ENCODE peak calls at places on chromosomes 13 and 19, in four cellular contexts. One of them, this sample, is unnamed.

GRCh38 chr13:70541451-70541850 is 433.2 kb upstream of the KLHL1 start:
- DNase-seq in heart left ventricle: no peak
- DNase-seq in breast epithelium: no peak
- DNase-seq in cardiac muscle cell: no peak
- DNase-seq in this sample: no peak

GRCh38 chr13:45195421-45195820 is 5.4 kb downstream of the KCTD4 start:
- DNase-seq in heart left ventricle: no peak
- DNase-seq in breast epithelium: no peak
- DNase-seq in cardiac muscle cell: no peak
- DNase-seq in this sample: no peak

GRCh38 chr13:111046590-111047141 is 68.4 kb upstream of the ARHGEF7 start:
- DNase-seq in heart left ventricle: peak; percentile 59
- DNase-seq in breast epithelium: no peak
- DNase-seq in cardiac muscle cell: peak; percentile 34
- DNase-seq in this sample: no peak

GRCh38 chr13:49220856-49221614 is 897 bp downstream of the MLNR start:
- DNase-seq in heart left ventricle: no peak
- DNase-seq in breast epithelium: no peak
- DNase-seq in cardiac muscle cell: no peak
- DNase-seq in this sample: no peak

GRCh38 chr13:77372275-77372674 is 45.4 kb upstream of the MYCBP2 start:
- DNase-seq in heart left ventricle: no peak
- DNase-seq in breast epithelium: no peak
- DNase-seq in cardiac muscle cell: no peak
- DNase-seq in this sample: no peak

GRCh38 chr13:112184261-112184660 is 117.3 kb downstream of the SOX1 start:
- DNase-seq in heart left ventricle: no peak
- DNase-seq in breast epithelium: no peak
- DNase-seq in cardiac muscle cell: no peak
- DNase-seq in this sample: no peak

GRCh38 chr13:49288458-49288857 is 40.7 kb downstream of the CDADC1 start:
- DNase-seq in heart left ventricle: no peak
- DNase-seq in breast epithelium: no peak
- DNase-seq in cardiac muscle cell: no peak
- DNase-seq in this sample: no peak

GRCh38 chr19:38569368-38569983 is 48.3 kb downstream of the MAP4K1 start:
- DNase-seq in heart left ventricle: no peak
- DNase-seq in breast epithelium: no peak
- DNase-seq in cardiac muscle cell: no peak
- DNase-seq in this sample: no peak

GRCh38 chr19:41990028-41990427 is 4.0 kb downstream of the ATP1A3 start:
- DNase-seq in heart left ventricle: no peak
- DNase-seq in breast epithelium: no peak
- DNase-seq in cardiac muscle cell: no peak
- DNase-seq in this sample: no peak

GRCh38 chr19:13022111-13022858 is 27.0 kb downstream of the NFIX start:
- DNase-seq in heart left ventricle: peak; percentile 64
- DNase-seq in breast epithelium: no peak
- DNase-seq in cardiac muscle cell: peak; percentile 41
- DNase-seq in this sample: peak; percentile 63

GRCh38 chr13:112558696-112559418 is 29.1 kb downstream of the TUBGCP3 start:
- DNase-seq in heart left ventricle: no peak
- DNase-seq in breast epithelium: no peak
- DNase-seq in cardiac muscle cell: no peak
- DNase-seq in this sample: no peak

GRCh38 chr19:29620931-29621351 is 14.9 kb downstream of the POP4 start:
- DNase-seq in heart left ventricle: no peak
- DNase-seq in breast epithelium: no peak
- DNase-seq in cardiac muscle cell: no peak
- DNase-seq in this sample: no peak

GRCh38 chr19:14459703-14460102 is 15.5 kb downstream of the PTGER1 start:
- DNase-seq in heart left ventricle: no peak
- DNase-seq in breast epithelium: no peak
- DNase-seq in cardiac muscle cell: no peak
- DNase-seq in this sample: no peak

GRCh38 chr13:29532136-29532535 is 63.4 kb downstream of the SLC7A1 start:
- DNase-seq in heart left ventricle: no peak
- DNase-seq in breast epithelium: no peak
- DNase-seq in cardiac muscle cell: no peak
- DNase-seq in this sample: no peak

GRCh38 chr19:926595-927043 is 784 bp downstream of the ARID3A start:
- DNase-seq in heart left ventricle: no peak
- DNase-seq in breast epithelium: peak; percentile 55
- DNase-seq in cardiac muscle cell: peak; percentile 65
- DNase-seq in this sample: peak; percentile 60

GRCh38 chr19:1591421-1592022 is 1.1 kb downstream of the MBD3 start:
- DNase-seq in heart left ventricle: no peak
- DNase-seq in breast epithelium: no peak
- DNase-seq in cardiac muscle cell: peak; percentile 15
- DNase-seq in this sample: no peak

DNA sequence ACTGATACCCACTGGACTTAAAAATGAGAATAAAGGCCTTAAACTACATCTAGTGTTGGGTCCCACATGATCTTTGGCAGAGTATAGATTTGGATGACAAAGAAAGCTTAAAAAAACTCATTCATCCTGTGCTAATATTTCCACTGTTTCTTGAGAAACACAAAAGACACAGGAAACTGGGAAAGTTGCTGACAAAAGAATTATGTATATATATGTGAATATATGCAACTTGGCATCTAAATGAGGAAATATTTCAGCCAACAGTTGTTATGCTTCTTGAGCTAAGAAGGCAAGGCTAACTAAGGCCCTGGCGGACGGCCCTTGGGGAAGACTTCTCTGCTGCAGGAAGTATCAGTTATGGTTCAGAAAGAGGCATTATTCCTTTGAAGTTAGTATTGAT is 491.9 kb downstream of the DIAPH3 start:
- DNase-seq in heart left ventricle: no peak
- DNase-seq in breast epithelium: no peak
- DNase-seq in cardiac muscle cell: peak; percentile 22
- DNase-seq in this sample: no peak
- H3K4me1 ChIP-seq in heart left ventricle: peaks cover 2% of the 10 kb centered on the region
- H3K4me1 ChIP-seq in breast epithelium: no peaks in the 10 kb centered on the region
- H3K4me1 ChIP-seq in cardiac muscle cell: peaks cover 10% of the 10 kb centered on the region
- H3K4me1 ChIP-seq in this sample: peaks cover 11% of the 10 kb centered on the region

DNA sequence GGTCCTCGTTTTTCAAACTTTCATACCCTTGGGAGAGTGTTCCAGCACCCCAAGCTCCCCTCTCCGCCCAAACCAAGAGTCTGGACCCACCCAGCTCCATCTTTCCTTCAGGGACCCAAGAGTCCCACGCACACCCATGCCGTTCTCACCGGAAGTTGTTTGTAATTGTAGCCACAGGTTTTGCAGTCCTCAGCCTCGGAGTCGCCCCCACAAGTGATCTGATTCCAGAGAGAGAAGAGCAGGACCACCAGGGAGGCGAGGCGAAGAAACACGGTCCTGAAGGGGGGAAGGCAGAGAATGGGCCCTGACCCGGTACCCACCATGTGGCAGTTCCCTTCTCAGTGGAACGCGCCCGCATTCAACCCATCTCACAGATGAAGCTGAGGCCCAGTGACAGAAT is 3.4 kb upstream of the LENG1 start:
- DNase-seq in heart left ventricle: no peak
- DNase-seq in breast epithelium: no peak
- DNase-seq in cardiac muscle cell: no peak
- DNase-seq in this sample: no peak
- H3K4me1 ChIP-seq in heart left ventricle: peaks cover 16% of the 10 kb centered on the region
- H3K4me1 ChIP-seq in breast epithelium: peaks cover 7% of the 10 kb centered on the region
- H3K4me1 ChIP-seq in cardiac muscle cell: peaks cover 10% of the 10 kb centered on the region
- H3K4me1 ChIP-seq in this sample: peaks cover 46% of the 10 kb centered on the region

GRCh38 chr19:43526884-43527859 is at the start of gene ETHE1:
- DNase-seq in heart left ventricle: peak; percentile 87
- DNase-seq in breast epithelium: peak; percentile 73
- DNase-seq in cardiac muscle cell: peak; percentile 70
- DNase-seq in this sample: peak; percentile 81
- H3K4me1 ChIP-seq in heart left ventricle: no peaks in the 10 kb centered on the region
- H3K4me1 ChIP-seq in breast epithelium: peaks cover 4% of the 10 kb centered on the region
- H3K4me1 ChIP-seq in cardiac muscle cell: peaks cover 15% of the 10 kb centered on the region
- H3K4me1 ChIP-seq in this sample: peaks cover 24% of the 10 kb centered on the region

GRCh38 chr19:4495471-4495870 is 22.8 kb downstream of the PLIN4 start:
- DNase-seq in heart left ventricle: no peak
- DNase-seq in breast epithelium: no peak
- DNase-seq in cardiac muscle cell: no peak
- DNase-seq in this sample: no peak
- H3K4me1 ChIP-seq in heart left ventricle: no peaks in the 10 kb centered on the region
- H3K4me1 ChIP-seq in breast epithelium: no peaks in the 10 kb centered on the region
- H3K4me1 ChIP-seq in cardiac muscle cell: no peaks in the 10 kb centered on the region
- H3K4me1 ChIP-seq in this sample: no peaks in the 10 kb centered on the region

GRCh38 chr13:98487522-98487921 is 89.4 kb downstream of the STK24 start:
- DNase-seq in heart left ventricle: no peak
- DNase-seq in breast epithelium: no peak
- DNase-seq in cardiac muscle cell: no peak
- DNase-seq in this sample: no peak
- H3K4me1 ChIP-seq in heart left ventricle: peaks cover 37% of the 10 kb centered on the region
- H3K4me1 ChIP-seq in breast epithelium: peaks cover 10% of the 10 kb centered on the region
- H3K4me1 ChIP-seq in cardiac muscle cell: peaks cover 71% of the 10 kb centered on the region
- H3K4me1 ChIP-seq in this sample: peaks cover 58% of the 10 kb centered on the region

GRCh38 chr19:5950744-5951143 is 27.2 kb downstream of the RANBP3 start:
- DNase-seq in heart left ventricle: no peak
- DNase-seq in breast epithelium: no peak
- DNase-seq in cardiac muscle cell: no peak
- DNase-seq in this sample: no peak

GRCh38 chr19:5951338-5951861 is 26.5 kb downstream of the RANBP3 start:
- DNase-seq in heart left ventricle: no peak
- DNase-seq in breast epithelium: no peak
- DNase-seq in cardiac muscle cell: no peak
- DNase-seq in this sample: no peak

GRCh38 chr19:5947435-5947834 is 30.5 kb downstream of the RANBP3 start:
- DNase-seq in heart left ventricle: peak; percentile 67
- DNase-seq in breast epithelium: no peak
- DNase-seq in cardiac muscle cell: peak; percentile 88
- DNase-seq in this sample: peak; percentile 82

GRCh38 chr19:5948697-5949564 is 29.0 kb downstream of the RANBP3 start:
- DNase-seq in heart left ventricle: no peak
- DNase-seq in breast epithelium: no peak
- DNase-seq in cardiac muscle cell: peak; percentile 33
- DNase-seq in this sample: no peak

DNA sequence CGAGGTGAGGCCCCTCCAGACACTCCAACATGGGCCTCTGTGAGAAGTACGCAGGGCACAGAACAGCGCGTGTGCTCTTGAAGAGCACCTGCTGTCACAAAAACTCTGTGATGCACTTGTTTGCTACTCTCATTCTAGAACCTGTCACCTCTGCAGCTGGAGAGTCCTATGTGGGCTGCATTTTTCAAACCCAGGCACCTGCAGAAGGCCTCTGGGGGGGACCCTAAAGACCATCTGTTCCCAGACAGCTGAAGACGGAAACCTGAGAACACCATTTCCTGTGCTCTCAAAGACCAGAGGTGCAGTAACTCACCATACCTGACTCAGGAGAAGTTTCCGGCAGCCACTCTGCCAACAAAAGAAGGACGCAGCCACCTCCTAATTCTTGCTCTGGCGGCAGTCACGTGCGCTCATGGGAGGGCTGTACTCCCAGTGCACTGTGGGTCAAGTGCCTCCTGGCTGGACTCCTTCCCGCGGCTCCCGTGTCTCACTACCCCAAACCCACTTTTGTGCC is 28.1 kb downstream of the RANBP3 start:
- DNase-seq in heart left ventricle: peak; percentile 76
- DNase-seq in breast epithelium: no peak
- DNase-seq in cardiac muscle cell: no peak
- DNase-seq in this sample: peak; percentile 36
- H3K4me1 ChIP-seq in heart left ventricle: peaks cover 62% of the 10 kb centered on the region
- H3K4me1 ChIP-seq in breast epithelium: no peaks in the 10 kb centered on the region
- H3K4me1 ChIP-seq in cardiac muscle cell: peaks cover 45% of the 10 kb centered on the region
- H3K4me1 ChIP-seq in this sample: peaks cover 42% of the 10 kb centered on the region

This sample was measured in body of pancreas.